ENCODE peak calls at places on chromosomes 5 and 9, in five cellular contexts. O, L, A, I and P are unnamed samples.
A peak's percentile ranks its signal among the peaks of the same experiment; 100 is the strongest.

GRCh38 chr5:39970117-39970798 is 545.5 kb upstream of the DAB2 start:
- DNase-seq in O (no peak), L (no peak), A (no peak), I (no peak), P (no peak)

GRCh38 chr9:37992924-37993349 is 76.1 kb downstream of the SHB start:
- DNase-seq in O (no peak), L (no peak), A (no peak), I (no peak), P (no peak)

GRCh38 chr9:109424618-109425017 is 73.5 kb downstream of the PTPN3 start:
- DNase-seq in O (no peak), L (no peak), A (no peak), I (no peak), P (no peak)

GRCh38 chr5:159181152-159181551 is 28.2 kb downstream of the RNF145 start:
- DNase-seq in O (no peak), L (no peak), A (no peak), I (no peak), P (peak; percentile 10)

GRCh38 chr9:87853289-87853688 is 29.4 kb upstream of the SPATA31E1 start:
- DNase-seq in O (no peak), L (no peak), A (no peak), I (no peak), P (no peak)

GRCh38 chr9:107465467-107466451 is 23.8 kb downstream of the KLF4 start:
- DNase-seq in O (peak; percentile 65), L (peak; percentile 66), A (peak; percentile 75), I (peak; percentile 88), P (peak; percentile 81)

GRCh38 chr9:4116091-4116581 is 183.7 kb downstream of the GLIS3 start:
- DNase-seq in O (no peak), L (no peak), A (no peak), I (no peak), P (no peak)

GRCh38 chr9:34380511-34381315 is 4.0 kb upstream of the MYORG start:
- DNase-seq in O (peak; percentile 64), L (peak; percentile 62), A (peak; percentile 86), I (peak; percentile 89), P (peak; percentile 95)

GRCh38 chr5:4905674-4906528 is 234.2 kb upstream of the ADAMTS16 start:
- DNase-seq in O (peak; percentile 81), L (no peak), A (peak; percentile 16), I (peak; percentile 89), P (no peak)

GRCh38 chr9:114186091-114186792 is 30.9 kb downstream of the COL27A1 start:
- DNase-seq in O (no peak), L (no peak), A (no peak), I (no peak), P (no peak)

GRCh38 chr5:130978475-130978874 is 186.6 kb downstream of the HINT1 start:
- DNase-seq in O (no peak), L (no peak), A (no peak), I (no peak), P (no peak)

GRCh38 chr9:382383-382782 is 167.7 kb downstream of the DOCK8 start:
- DNase-seq in O (no peak), L (no peak), A (no peak), I (no peak), P (no peak)

DNA sequence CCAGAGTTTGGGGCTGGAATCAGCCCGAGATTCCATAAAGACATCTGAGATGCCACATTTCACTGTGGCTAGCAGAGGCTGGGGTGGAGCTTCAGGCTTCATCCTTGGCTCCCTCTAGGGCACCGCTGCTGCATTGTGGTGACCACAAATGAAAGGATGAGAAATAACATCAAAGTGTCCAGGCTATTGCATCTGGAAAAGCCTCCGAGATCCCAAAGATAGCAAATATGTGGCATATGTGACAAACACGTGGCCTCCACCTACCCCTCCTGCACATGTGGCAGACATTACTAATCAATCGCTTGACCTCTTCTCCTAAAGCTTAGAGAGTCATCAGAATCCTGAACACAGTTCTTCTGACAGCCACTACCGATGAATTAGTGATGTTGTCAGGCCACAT is 4.5 kb downstream of the SPARC start:
- DNase-seq in O (no peak), L (no peak), A (no peak), I (no peak), P (no peak)
- TF ChIP-seq CTCF in O (no peak), L (no peak), A (no peak), I (no peak), P (no peak)

DNA sequence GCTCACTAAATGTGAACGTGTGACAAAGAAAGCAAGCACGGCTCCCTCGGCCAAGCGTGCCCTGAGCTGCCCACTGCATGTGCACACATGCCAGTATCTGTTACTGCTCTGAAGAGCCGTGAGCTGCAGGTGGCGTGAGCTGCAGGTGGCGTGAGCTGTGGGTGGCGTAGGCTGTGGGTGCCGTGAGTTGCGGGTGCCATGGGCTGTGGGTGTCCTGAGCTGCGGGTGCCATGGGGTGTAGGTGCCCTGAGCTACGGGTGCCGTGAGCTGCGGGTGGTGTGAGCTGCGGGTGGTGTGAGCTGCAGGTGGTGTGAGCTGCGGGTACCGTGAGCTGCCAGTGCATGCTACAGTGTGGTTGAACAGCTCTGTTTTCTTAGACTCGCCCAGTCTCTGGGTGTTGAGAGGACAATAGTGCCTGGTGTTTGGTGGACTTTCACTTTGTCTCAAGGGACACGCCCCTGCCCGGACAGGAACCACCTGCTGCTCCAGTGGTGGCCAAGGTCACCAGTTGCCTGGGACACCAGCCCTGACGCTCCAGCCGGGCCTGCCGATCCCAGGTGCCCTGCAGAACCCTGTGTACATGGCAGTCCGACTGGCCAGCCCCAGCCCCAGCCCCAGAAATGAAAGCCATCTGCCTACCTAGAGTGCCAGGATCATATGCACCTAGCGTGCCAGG is 6.7 kb downstream of the CCDC187 start:
- DNase-seq in O (no peak), L (no peak), A (peak; percentile 81), I (no peak), P (no peak)
- TF ChIP-seq CTCF in O (no peak), L (no peak), A (no peak), I (no peak), P (no peak)

GRCh38 chr5:134736173-134736812 is 2.1 kb upstream of the CAMLG start:
- DNase-seq in O (no peak), L (no peak), A (no peak), I (no peak), P (no peak)
- TF ChIP-seq CTCF in O (no peak), L (no peak), A (no peak), I (no peak), P (no peak)

GRCh38 chr9:127396808-127397721 is at the start of gene SLC2A8:
- DNase-seq in O (peak; percentile 99), L (peak; percentile 96), A (peak; percentile 99), I (peak; percentile 100), P (peak; percentile 95)
- TF ChIP-seq CTCF in O (peak; percentile 52), L (peak; percentile 52), A (peak; percentile 8), I (peak; percentile 21), P (no peak)

GRCh38 chr5:119313207-119313606 is 42.6 kb upstream of the TNFAIP8 start:
- DNase-seq in O (no peak), L (no peak), A (no peak), I (no peak), P (no peak)

GRCh38 chr5:119313876-119314605 is 41.8 kb upstream of the TNFAIP8 start:
- DNase-seq in O (no peak), L (no peak), A (no peak), I (no peak), P (no peak)

GRCh38 chr5:119318256-119318914 is 37.4 kb upstream of the TNFAIP8 start:
- DNase-seq in O (no peak), L (no peak), A (no peak), I (no peak), P (no peak)

GRCh38 chr5:119316116-119316515 is 39.7 kb upstream of the TNFAIP8 start:
- DNase-seq in O (no peak), L (no peak), A (no peak), I (no peak), P (no peak)

GRCh38 chr5:119315516-119315949 is 40.3 kb upstream of the TNFAIP8 start:
- DNase-seq in O (no peak), L (no peak), A (no peak), I (no peak), P (peak; percentile 68)
- TF ChIP-seq CTCF in O (no peak), L (no peak), A (peak; percentile 17), I (no peak), P (peak; percentile 60)

GRCh38 chr9:121641228-121641611 is 10.2 kb upstream of the DAB2IP start:
- DNase-seq in O (no peak), L (no peak), A (no peak), I (no peak), P (no peak)

GRCh38 chr9:121639619-121640018 is 11.8 kb upstream of the DAB2IP start:
- DNase-seq in O (no peak), L (no peak), A (no peak), I (no peak), P (no peak)

GRCh38 chr9:121640486-121641227 is 10.8 kb upstream of the DAB2IP start:
- DNase-seq in O (no peak), L (no peak), A (no peak), I (no peak), P (no peak)

GRCh38 chr9:121638901-121639592 is 12.4 kb upstream of the DAB2IP start:
- DNase-seq in O (no peak), L (no peak), A (no peak), I (no peak), P (no peak)

GRCh38 chr9:121640076-121640475 is 11.4 kb upstream of the DAB2IP start:
- DNase-seq in O (peak; percentile 52), L (peak; percentile 68), A (peak; percentile 86), I (peak; percentile 82), P (peak; percentile 57)
- TF ChIP-seq CTCF in O (no peak), L (peak; percentile 72), A (peak; percentile 66), I (peak; percentile 63), P (peak; percentile 59)

GRCh38 chr5:129135633-129136032 is 41.1 kb downstream of the ISOC1 start:
- DNase-seq in O (no peak), L (no peak), A (no peak), I (no peak), P (no peak)
- TF ChIP-seq CTCF in O (no peak), L (no peak), A (no peak), I (no peak), P (peak; percentile 26)

GRCh38 chr5:91306497-91306896 is 76.6 kb downstream of the ARRDC3 start:
- DNase-seq in O (no peak), L (no peak), A (no peak), I (no peak), P (no peak)
- TF ChIP-seq CTCF in O (no peak), L (no peak), A (no peak), I (no peak), P (no peak)